ENCODE peak calls at places on chromosomes 12 and 14, in four cellular contexts. W, H, Q and Y are unnamed samples.

GRCh38 chr12:92210062-92210461 is 64.4 kb upstream of the BTG1 start:
- DNase-seq in H (no peak), W (no peak), Q (no peak), Y (no peak)

GRCh38 chr12:57455374-57456144 is 452 bp downstream of the INHBE start:
- DNase-seq in H (no peak), W (no peak), Q (no peak), Y (no peak)

GRCh38 chr12:27814851-27815591 is 35.0 kb upstream of the MANSC4 start:
- DNase-seq in Q (no peak), H (no peak), W (no peak), Y (no peak)

GRCh38 chr14:76956253-76957090 is 72.0 kb downstream of the IRF2BPL start:
- DNase-seq in H (peak), Q (peak), W (peak), Y (peak)

GRCh38 chr14:105581551-105582341 is 55.4 kb downstream of the TMEM121 start:
- DNase-seq in H (no peak), Q (no peak), W (peak), Y (no peak)

GRCh38 chr12:1912580-1913376 is 5.7 kb downstream of the CACNA2D4 start:
- DNase-seq in W (no peak), Q (no peak), H (peak), Y (no peak)

GRCh38 chr14:102538598-102539543 is 29.3 kb upstream of the ANKRD9 start:
- DNase-seq in Q (no peak), W (no peak), H (no peak), Y (no peak)

GRCh38 chr12:96578526-96579125 is 89.2 kb downstream of the CFAP54 start:
- DNase-seq in H (peak), W (no peak), Q (no peak), Y (no peak)

GRCh38 chr14:49306152-49306751 is 279.9 kb downstream of the RPS29 start:
- DNase-seq in H (no peak), W (no peak), Q (no peak), Y (no peak)

GRCh38 chr12:113170926-113171325 is 14.4 kb downstream of the DDX54 start:
- DNase-seq in Q (no peak), H (no peak), W (no peak), Y (no peak)

GRCh38 chr12:113173081-113173698 is 12.1 kb downstream of the DDX54 start:
- DNase-seq in W (no peak), H (no peak), Q (no peak), Y (no peak)

GRCh38 chr12:113170457-113170856 is 14.8 kb downstream of the DDX54 start:
- DNase-seq in W (no peak), H (no peak), Q (no peak), Y (no peak)

GRCh38 chr12:113171543-113171942 is 13.7 kb downstream of the DDX54 start:
- DNase-seq in H (no peak), W (no peak), Q (no peak), Y (no peak)

DNA sequence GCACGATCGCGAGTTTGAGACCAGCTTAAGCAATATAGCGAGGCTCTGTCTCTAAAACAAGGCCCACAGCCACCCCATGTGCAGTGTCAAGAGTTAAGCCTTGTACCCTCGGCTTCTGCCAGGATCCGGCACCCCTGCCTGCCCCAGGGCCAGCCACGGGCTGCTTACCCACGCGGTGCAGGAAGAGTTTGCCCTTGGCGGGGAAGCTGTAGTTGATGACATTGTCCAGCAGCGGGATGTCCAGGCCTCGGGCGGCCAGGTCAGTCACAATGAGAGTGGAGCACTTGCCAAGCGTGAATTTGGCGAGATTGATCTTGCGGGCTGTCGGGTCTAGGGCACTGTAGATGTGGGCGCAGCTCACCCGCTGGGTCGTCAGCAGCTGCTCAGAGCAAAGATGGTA is 13.1 kb downstream of the DDX54 start:
- DNase-seq in W (no peak), Q (no peak), H (no peak), Y (no peak)
- H3K4me3 ChIP-seq in W (no peak), Q (no peak), H (no peak), Y (no peak)

GRCh38 chr14:88785911-88786310 is 6.8 kb downstream of the EML5 start:
- DNase-seq in H (no peak), W (no peak), Q (no peak), Y (no peak)
- TF ChIP-seq CTCF in H (no peak), W (no peak), Q (no peak), Y (no peak)

DNA sequence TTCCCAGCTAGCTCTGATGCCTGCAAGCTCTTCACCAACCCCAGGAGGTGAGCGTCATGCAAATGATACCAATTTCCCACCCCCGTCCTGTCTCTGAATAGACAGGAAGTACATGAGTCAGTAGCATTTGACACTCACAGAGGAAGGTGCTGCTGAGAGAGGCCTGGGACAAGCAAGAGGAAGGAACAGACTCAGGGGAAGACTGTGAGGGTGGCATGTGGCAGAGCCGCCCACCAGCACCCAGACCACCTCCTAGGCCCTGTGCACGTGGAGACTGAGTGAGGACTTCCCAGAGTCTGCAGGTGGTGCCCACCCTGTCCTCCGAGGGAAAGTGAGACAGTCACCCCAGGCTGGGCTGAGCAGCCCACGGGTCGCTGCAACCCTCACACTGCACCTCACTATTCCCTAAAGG is 199.5 kb upstream of the SFSWAP start:
- DNase-seq in Q (no peak), H (no peak), W (peak), Y (peak)
- H3K4me3 ChIP-seq in Q (no peak), H (no peak), W (no peak), Y (no peak)

GRCh38 chr14:75518625-75519024 is 3.6 kb upstream of the BATF start:
- DNase-seq in Q (no peak), H (no peak), W (no peak), Y (no peak)
- TF ChIP-seq CTCF in Q (peak), H (no peak), W (peak), Y (no peak)

DNA sequence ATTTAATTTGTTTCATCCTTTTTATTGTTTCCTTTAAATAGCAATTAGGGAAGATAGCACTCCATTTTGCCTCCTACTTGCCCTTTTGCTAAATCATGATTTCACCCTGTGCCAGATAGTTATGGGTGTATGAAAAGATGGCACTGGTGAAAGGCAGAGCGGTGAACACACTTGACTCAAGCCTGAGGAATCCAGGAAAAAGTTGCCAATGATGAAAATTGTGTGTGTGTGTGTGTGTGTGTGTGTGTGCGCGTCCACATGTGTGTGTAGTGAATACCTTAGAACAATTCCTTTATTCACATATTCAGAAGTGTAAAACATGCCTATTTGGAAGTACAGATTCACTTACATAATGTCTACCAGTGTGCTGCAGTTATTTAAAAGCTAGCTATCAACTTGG is 123.8 kb downstream of the PTCSC3 start:
- DNase-seq in Q (no peak), H (no peak), W (no peak), Y (no peak)
- H3K4me3 ChIP-seq in Q (no peak), H (no peak), W (no peak), Y (no peak)

DNA sequence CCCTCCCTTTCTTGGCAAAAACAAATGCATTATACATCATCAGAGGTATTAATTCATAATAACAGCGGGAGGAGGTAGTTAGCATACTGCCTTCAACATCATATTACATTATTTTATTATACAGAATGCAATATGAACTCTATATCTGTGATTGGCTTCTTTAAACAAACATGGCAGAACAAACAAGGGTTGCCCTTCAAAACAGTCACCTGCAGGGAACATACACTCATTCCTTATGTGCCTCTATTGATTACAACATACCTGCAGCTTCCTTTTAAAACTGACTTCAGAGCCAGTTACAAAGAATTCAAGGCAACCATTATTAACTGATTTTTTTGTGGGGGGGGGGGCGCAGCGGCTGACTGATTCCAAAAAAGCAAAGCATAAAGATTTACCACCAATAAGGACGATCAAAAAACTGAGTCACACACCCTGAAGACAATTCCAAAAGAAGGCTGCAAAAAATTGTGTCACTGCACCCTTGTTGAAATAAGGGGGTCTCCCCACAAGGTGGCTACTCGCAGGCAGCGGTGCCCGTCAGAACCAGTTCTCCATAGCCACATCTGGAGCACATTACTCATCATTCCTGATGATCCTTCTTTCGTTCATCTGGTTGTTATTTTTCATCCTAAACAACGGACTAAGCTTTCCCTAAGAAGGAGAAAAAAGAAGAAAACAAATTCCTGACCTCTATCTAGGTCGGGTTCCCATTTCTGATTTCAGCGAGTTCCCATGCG is 51.8 kb downstream of the SMUG1 start:
- DNase-seq in H (peak), W (no peak), Q (no peak), Y (no peak)
- TF ChIP-seq CTCF in H (peak), W (no peak), Q (no peak), Y (peak)

GRCh38 chr14:69685217-69685616 is 73.8 kb downstream of the SUSD6 start:
- DNase-seq in H (no peak), W (no peak), Q (no peak), Y (no peak)

GRCh38 chr14:69682607-69683263 is 71.3 kb downstream of the SUSD6 start:
- DNase-seq in H (no peak), Q (no peak), W (no peak), Y (no peak)

GRCh38 chr14:69685716-69686115 is 74.3 kb downstream of the SUSD6 start:
- DNase-seq in W (peak), Q (peak), H (no peak), Y (no peak)

GRCh38 chr14:69683971-69684370 is 72.6 kb downstream of the SUSD6 start:
- DNase-seq in W (no peak), Q (no peak), H (no peak), Y (no peak)

GRCh38 chr14:69684461-69685183 is 73.2 kb downstream of the SUSD6 start:
- DNase-seq in Q (peak), H (no peak), W (no peak), Y (no peak)
- H3K4me3 ChIP-seq in Q (no peak), H (no peak), W (no peak), Y (no peak)

GRCh38 chr14:55158412-55158811 is 29.4 kb downstream of the LGALS3 start:
- DNase-seq in Q (no peak), H (no peak), W (no peak), Y (no peak)

GRCh38 chr14:55157080-55157479 is 28.0 kb downstream of the LGALS3 start:
- DNase-seq in H (no peak), Q (no peak), W (no peak), Y (no peak)

GRCh38 chr14:55160989-55161388 is 30.4 kb downstream of the DLGAP5 start:
- DNase-seq in W (no peak), Q (no peak), H (no peak), Y (no peak)
- TF ChIP-seq CTCF in W (peak), Q (peak), H (peak), Y (peak)